ENCODE peak calls at places on chromosomes 16 and 17, in ten cellular contexts. N is kidney epithelial cell, A is A549, V is keratinocyte, U is left ventricle myocardium inferior, O is left lung, B is lower lobe of right lung, F is fibroblast of mammary gland, Q is tibial artery, H is foreskin fibroblast. E is an unnamed sample.

GRCh38 chr17:71494456-71494855 is 626.4 kb upstream of the SOX9 start:
- DNase-seq in N (no peak), A (no peak), V (no peak), U (no peak), O (no peak), B (no peak), F (no peak), Q (no peak), H (peak), E (no peak)

GRCh38 chr17:30950669-30951399 is 20.0 kb upstream of the RNF135 start:
- DNase-seq in N (no peak), A (no peak), V (no peak), U (peak), O (peak), B (peak), F (peak), Q (peak), H (peak), E (peak)

GRCh38 chr17:41455236-41455635 is 11.9 kb downstream of the KRT32 start:
- DNase-seq in N (no peak), A (no peak), V (no peak), U (no peak), O (no peak), B (no peak), F (no peak), Q (no peak), H (peak), E (no peak)

GRCh38 chr17:33904438-33904837 is 350.6 kb upstream of the CCL2 start:
- DNase-seq in N (no peak), A (no peak), V (no peak), U (no peak), O (no peak), B (no peak), F (no peak), Q (no peak), H (no peak), E (no peak)

GRCh38 chr17:79843917-79844815 is 4.9 kb upstream of the CBX4 start:
- DNase-seq in N (no peak), A (peak), V (no peak), U (peak), O (peak), B (peak), F (peak), Q (peak), H (peak), E (peak)

GRCh38 chr17:36943250-36944220 is 5.2 kb upstream of the AATF start:
- DNase-seq in N (no peak), A (no peak), V (no peak), U (no peak), O (no peak), B (no peak), F (no peak), Q (no peak), H (no peak), E (no peak)

GRCh38 chr16:87741700-87742415 is 23.9 kb downstream of the KLHDC4 start:
- DNase-seq in N (no peak), A (no peak), V (no peak), U (no peak), O (no peak), B (no peak), F (no peak), Q (no peak), H (no peak), E (no peak)

GRCh38 chr17:67044016-67044772 is at the start of gene CACNG1:
- DNase-seq in N (no peak), A (no peak), V (no peak), U (no peak), O (no peak), B (no peak), F (no peak), Q (no peak), H (no peak), E (no peak)

GRCh38 chr17:30956764-30957374 is 14.0 kb upstream of the RNF135 start:
- DNase-seq in N (no peak), A (no peak), V (no peak), U (no peak), O (no peak), B (no peak), F (no peak), Q (no peak), H (peak), E (peak)

GRCh38 chr16:64627781-64628180 is 494.1 kb downstream of the CDH11 start:
- DNase-seq in N (no peak), A (no peak), V (no peak), U (peak), O (no peak), B (no peak), F (no peak), Q (no peak), H (no peak), E (no peak)

GRCh38 chr17:47270946-47271705 is 17.5 kb downstream of the ITGB3 start:
- DNase-seq in N (no peak), A (no peak), V (no peak), U (no peak), O (no peak), B (no peak), F (no peak), Q (no peak), H (no peak), E (no peak)

GRCh38 chr17:75364078-75364477 is 41.4 kb downstream of the GRB2 start:
- DNase-seq in N (peak), A (no peak), V (no peak), U (no peak), O (no peak), B (no peak), F (peak), Q (no peak), H (peak), E (peak)

GRCh38 chr16:55703003-55704001 is 47.5 kb downstream of the SLC6A2 start:
- DNase-seq in N (peak), A (peak), V (no peak), U (no peak), O (no peak), B (no peak), F (peak), Q (no peak), H (peak), E (peak)

GRCh38 chr16:70715113-70715711 is 29.4 kb upstream of the MTSS2 start:
- DNase-seq in N (peak), A (peak), V (peak), U (peak), O (peak), B (peak), F (peak), Q (peak), H (peak), E (peak)

GRCh38 chr17:31596382-31597323 is 205.2 kb downstream of the RAB11FIP4 start:
- DNase-seq in N (peak), A (peak), V (peak), U (peak), O (peak), B (peak), F (peak), Q (peak), H (peak), E (peak)

GRCh38 chr17:45248132-45248936 is 13.6 kb downstream of the SPATA32 start:
- DNase-seq in N (no peak), A (peak), V (no peak), U (no peak), O (peak), B (peak), F (no peak), Q (no peak), H (no peak), E (no peak)

GRCh38 chr17:6712058-6712853 is 913 bp downstream of the SLC13A5 start:
- DNase-seq in N (peak), A (no peak), V (peak), U (no peak), O (no peak), B (no peak), F (no peak), Q (no peak), H (peak), E (no peak)

GRCh38 chr16:27460663-27461482 is 58.9 kb downstream of the IL21R start:
- DNase-seq in N (no peak), A (no peak), V (no peak), U (no peak), O (no peak), B (no peak), F (peak), Q (no peak), H (no peak), E (no peak)

GRCh38 chr17:83177611-83178532 is 98.5 kb downstream of the METRNL start:
- DNase-seq in N (no peak), A (no peak), V (no peak), U (no peak), O (peak), B (peak), F (no peak), Q (no peak), H (no peak), E (no peak)

GRCh38 chr17:38604479-38605229 is 1.1 kb downstream of the SRCIN1 start:
- DNase-seq in N (no peak), A (peak), V (no peak), U (no peak), O (no peak), B (no peak), F (no peak), Q (no peak), H (no peak), E (no peak)

GRCh38 chr17:37570527-37571093 is 38.6 kb downstream of the SYNRG start:
- DNase-seq in N (peak), A (peak), V (peak), U (peak), O (peak), B (peak), F (peak), Q (no peak), H (peak), E (peak)

GRCh38 chr17:5234645-5235576 is at the start of gene SCIMP:
- DNase-seq in N (no peak), A (no peak), V (no peak), U (peak), O (peak), B (peak), F (no peak), Q (peak), H (no peak), E (no peak)

GRCh38 chr16:12178251-12178990 is 201.9 kb downstream of the SNX29 start:
- DNase-seq in N (peak), A (no peak), V (no peak), U (peak), O (no peak), B (no peak), F (peak), Q (no peak), H (peak), E (peak)

GRCh38 chr17:50584749-50585148 is 24.2 kb downstream of the CACNA1G start:
- DNase-seq in N (no peak), A (no peak), V (no peak), U (no peak), O (no peak), B (no peak), F (no peak), Q (no peak), H (no peak), E (no peak)

GRCh38 chr17:49501496-49501895 is 6.4 kb downstream of the NGFR start:
- DNase-seq in N (no peak), A (no peak), V (no peak), U (no peak), O (no peak), B (no peak), F (no peak), Q (no peak), H (no peak), E (no peak)

GRCh38 chr17:80347536-80347935 is 67.4 kb upstream of the ENDOV start:
- DNase-seq in N (no peak), A (no peak), V (no peak), U (no peak), O (no peak), B (no peak), F (no peak), Q (peak), H (no peak), E (no peak)

GRCh38 chr16:17364319-17365210 is 106.2 kb downstream of the XYLT1 start:
- DNase-seq in N (no peak), A (no peak), V (no peak), U (no peak), O (no peak), B (no peak), F (peak), Q (no peak), H (peak), E (peak)

GRCh38 chr17:60639019-60639330 is 38.7 kb upstream of the BCAS3 start:
- DNase-seq in N (no peak), A (no peak), V (no peak), U (no peak), O (no peak), B (no peak), F (no peak), Q (no peak), H (no peak), E (no peak)

GRCh38 chr17:78862073-78863023 is 21.7 kb upstream of the USP36 start:
- DNase-seq in N (peak), A (peak), V (no peak), U (peak), O (peak), B (peak), F (peak), Q (peak), H (peak), E (peak)

GRCh38 chr17:29388937-29389336 is 1.2 kb upstream of the TAOK1 start:
- DNase-seq in N (no peak), A (no peak), V (no peak), U (no peak), O (no peak), B (no peak), F (no peak), Q (no peak), H (no peak), E (no peak)

GRCh38 chr16:80852261-80852872 is 48.0 kb upstream of the CDYL2 start:
- DNase-seq in N (no peak), A (peak), V (no peak), U (no peak), O (no peak), B (no peak), F (peak), Q (no peak), H (peak), E (peak)

GRCh38 chr16:55495616-55496289 is 13.1 kb upstream of the LPCAT2 start:
- DNase-seq in N (no peak), A (no peak), V (peak), U (no peak), O (no peak), B (no peak), F (peak), Q (no peak), H (peak), E (peak)

GRCh38 chr17:12024332-12024731 is 3.7 kb downstream of the MAP2K4 start:
- DNase-seq in N (peak), A (peak), V (peak), U (no peak), O (no peak), B (no peak), F (peak), Q (no peak), H (no peak), E (no peak)

GRCh38 chr17:81512984-81513668 is 527 bp upstream of the ACTG1 start:
- DNase-seq in N (no peak), A (peak), V (no peak), U (peak), O (peak), B (peak), F (peak), Q (peak), H (peak), E (no peak)

GRCh38 chr17:50875074-50875473 is 8.9 kb upstream of the TOB1 start:
- DNase-seq in N (no peak), A (no peak), V (no peak), U (no peak), O (no peak), B (no peak), F (no peak), Q (no peak), H (no peak), E (no peak)

GRCh38 chr17:40522961-40523310 is 21.5 kb upstream of the TNS4 start:
- DNase-seq in N (no peak), A (no peak), V (no peak), U (no peak), O (peak), B (no peak), F (no peak), Q (peak), H (no peak), E (no peak)

GRCh38 chr17:76567634-76568432 is 17.8 kb downstream of the ST6GALNAC2 start:
- DNase-seq in N (no peak), A (no peak), V (no peak), U (no peak), O (peak), B (peak), F (no peak), Q (no peak), H (peak), E (no peak)

GRCh38 chr17:76568771-76569170 is 16.9 kb downstream of the ST6GALNAC2 start:
- DNase-seq in N (no peak), A (no peak), V (no peak), U (no peak), O (no peak), B (no peak), F (no peak), Q (no peak), H (no peak), E (no peak)

GRCh38 chr17:76566613-76566943 is 19.1 kb downstream of the ST6GALNAC2 start:
- DNase-seq in N (no peak), A (no peak), V (no peak), U (no peak), O (no peak), B (no peak), F (no peak), Q (no peak), H (no peak), E (no peak)

GRCh38 chr17:76566988-76567431 is 18.6 kb downstream of the ST6GALNAC2 start:
- DNase-seq in N (no peak), A (no peak), V (no peak), U (no peak), O (no peak), B (no peak), F (no peak), Q (no peak), H (no peak), E (no peak)

DNA sequence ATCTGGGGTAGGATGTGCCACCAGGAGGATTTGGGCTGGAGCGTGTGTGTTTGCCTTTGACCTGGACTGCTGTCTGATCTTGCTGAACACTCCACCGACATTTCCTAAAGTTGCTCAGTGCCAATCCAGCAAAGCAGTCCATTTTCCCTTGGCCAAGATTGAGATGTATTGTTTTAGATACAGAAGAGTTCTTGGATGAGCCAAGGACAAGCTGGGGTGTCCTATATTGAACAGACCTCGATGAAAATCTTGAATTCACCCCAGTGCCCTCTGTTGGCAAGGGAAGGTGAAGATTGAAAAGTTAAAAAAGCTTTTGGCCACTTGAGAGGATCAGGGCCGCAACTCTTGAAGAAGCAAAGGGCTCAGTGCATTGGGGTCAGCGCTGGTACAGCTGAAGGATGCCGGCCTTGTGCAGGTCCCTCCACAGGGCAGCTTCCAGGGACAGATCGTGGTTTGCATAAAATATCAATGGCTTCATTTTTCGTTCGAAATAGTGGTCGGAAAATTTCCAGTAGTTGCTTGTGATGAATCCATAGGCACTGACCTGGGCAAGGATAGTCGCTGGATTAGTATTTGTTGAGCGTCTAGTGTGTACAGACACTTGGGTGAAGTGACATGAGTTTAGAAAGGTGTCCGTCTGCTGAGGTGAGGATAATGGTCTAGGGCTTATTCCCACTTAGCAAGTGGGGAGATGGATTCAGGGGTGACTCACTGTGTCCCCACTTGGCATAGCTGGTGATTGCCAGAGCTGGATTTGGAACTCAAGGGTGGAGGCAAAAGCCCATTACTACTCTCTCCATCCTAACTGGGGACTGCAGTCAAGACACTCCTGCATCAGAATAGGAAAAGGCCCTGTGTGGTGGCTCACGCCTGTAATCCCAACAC is 19.7 kb downstream of the ST6GALNAC2 start:
- DNase-seq in N (no peak), A (no peak), V (no peak), U (no peak), O (no peak), B (no peak), F (no peak), Q (no peak), H (peak), E (no peak)
- TF ChIP-seq CTCF in N (no peak), A (peak), V (no peak), U (no peak), O (no peak), B (no peak), F (no peak), Q (no peak), H (no peak), E (no peak)

DNA sequence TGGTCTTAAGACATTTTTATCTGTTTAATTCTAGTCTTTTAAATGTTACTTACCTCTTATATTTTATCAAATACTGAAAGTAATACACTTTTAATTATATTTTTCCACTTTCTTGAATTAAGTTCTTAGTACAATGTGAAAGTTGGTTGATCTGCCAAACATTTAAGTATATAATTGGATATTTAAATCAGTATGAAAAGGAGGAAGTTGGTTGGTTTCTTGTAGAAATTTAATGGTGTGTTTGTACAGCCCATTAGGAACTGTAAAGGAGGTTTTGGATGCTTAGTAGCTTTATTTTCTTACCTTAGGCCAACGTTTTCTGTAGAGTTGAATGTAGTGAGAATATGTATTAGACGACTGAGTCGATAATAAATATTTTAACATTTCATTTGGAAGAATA is 5.4 kb downstream of the NFATC3 start:
- DNase-seq in N (no peak), A (no peak), V (no peak), U (no peak), O (no peak), B (no peak), F (no peak), Q (no peak), H (no peak), E (no peak)
- H3K4me3 ChIP-seq in N (no peak), A (no peak), V (no peak), U (no peak), O (no peak), B (no peak), F (no peak), Q (no peak), H (no peak), E (no peak)

DNA sequence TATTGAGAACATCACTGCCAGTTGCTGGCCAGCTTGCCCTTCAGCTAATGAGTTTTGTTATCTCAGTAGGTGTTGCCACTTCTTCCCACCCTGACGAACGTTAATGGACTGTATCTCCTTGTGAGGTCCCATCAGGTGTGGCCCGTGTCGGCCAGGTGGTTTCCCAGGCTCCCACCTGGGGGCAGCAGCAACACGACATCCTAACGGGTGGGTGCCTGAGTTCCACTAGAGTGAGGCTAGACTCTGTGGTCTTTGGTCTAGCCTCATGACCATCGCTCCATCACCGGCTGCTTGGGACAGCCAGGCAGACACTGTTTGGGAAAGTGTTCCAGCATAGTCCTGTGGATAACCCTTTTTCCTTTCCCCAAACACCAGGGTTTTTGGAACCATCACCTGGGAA is 45.6 kb upstream of the LCMT1 start:
- DNase-seq in N (no peak), A (no peak), V (no peak), U (no peak), O (no peak), B (no peak), F (no peak), Q (no peak), H (no peak), E (no peak)
- TF ChIP-seq CTCF in N (no peak), A (no peak), V (no peak), U (no peak), O (no peak), B (no peak), F (no peak), Q (no peak), H (no peak), E (no peak)

DNA sequence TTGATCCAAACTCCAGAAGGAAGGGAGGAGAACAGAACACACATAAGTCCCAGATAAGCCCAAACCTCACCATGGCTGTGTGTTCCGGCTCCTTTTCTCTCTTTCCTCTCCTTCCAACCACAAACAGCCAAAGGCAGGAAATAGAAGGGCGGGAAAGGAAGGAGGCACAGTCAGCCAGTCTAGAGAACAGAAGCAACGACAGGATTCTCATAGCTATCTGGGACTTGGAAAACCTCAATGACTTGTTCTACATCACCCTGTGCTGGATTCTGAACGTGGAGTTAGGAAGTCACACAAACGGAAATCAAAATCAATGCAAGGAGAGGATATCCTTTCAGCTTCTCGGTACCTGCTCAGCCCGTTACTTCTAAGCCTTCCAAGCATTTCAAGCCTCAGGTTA is 9.0 kb downstream of the CRK start:
- DNase-seq in N (no peak), A (no peak), V (no peak), U (no peak), O (no peak), B (no peak), F (no peak), Q (no peak), H (no peak), E (no peak)
- H3K4me3 ChIP-seq in N (no peak), A (no peak), V (no peak), U (peak), O (no peak), B (peak), F (no peak), Q (no peak), H (no peak), E (no peak)

GRCh38 chr17:63435681-63436522 is 10.2 kb downstream of the CYB561 start:
- DNase-seq in N (no peak), A (peak), V (no peak), U (no peak), O (no peak), B (no peak), F (no peak), Q (no peak), H (no peak), E (no peak)
- TF ChIP-seq CTCF in N (peak), A (no peak), V (peak), U (no peak), O (no peak), B (no peak), F (no peak), Q (no peak), H (no peak), E (no peak)

E was measured in fibroblast of villous mesenchyme.